ENCODE peak calls at places on chromosomes 16 and 17, in four cellular contexts. L, D, C and O are unnamed samples.

GRCh38 chr17:80731255-80731840 is 186.7 kb downstream of the RPTOR start:
- DNase-seq in D (no peak), L (no peak), C (no peak), O (no peak)

GRCh38 chr17:33171931-33172330 is 121.2 kb downstream of the ASIC2 start:
- DNase-seq in L (no peak), D (no peak), C (no peak), O (no peak)

GRCh38 chr17:80916246-80916645 is 75.4 kb upstream of the CHMP6 start:
- DNase-seq in D (no peak), C (no peak), L (no peak), O (no peak)

GRCh38 chr16:50765246-50765645 is 23.4 kb downstream of the CYLD start:
- DNase-seq in D (no peak), L (no peak), C (no peak), O (no peak)

GRCh38 chr16:17801024-17801423 is 330.3 kb upstream of the XYLT1 start:
- DNase-seq in D (no peak), C (no peak), L (no peak), O (no peak)

GRCh38 chr17:9331512-9332163 is 244.0 kb downstream of the STX8 start:
- DNase-seq in D (no peak), L (no peak), C (no peak), O (no peak)

GRCh38 chr16:709651-710499 is 4.3 kb upstream of the FBXL16 start:
- DNase-seq in C (no peak), L (no peak), D (no peak), O (no peak)

GRCh38 chr16:30609002-30609927 is 924 bp downstream of the ZNF689 start:
- DNase-seq in C (no peak), D (no peak), L (peak; percentile 78), O (no peak)

GRCh38 chr16:4624015-4624826 is at the start of gene MGRN1:
- DNase-seq in D (peak; percentile 94), L (peak; percentile 95), C (peak; percentile 80), O (no peak)

GRCh38 chr17:28173801-28174200 is 131.3 kb downstream of the NLK start:
- DNase-seq in D (no peak), C (no peak), L (no peak), O (no peak)

GRCh38 chr17:50920891-50921595 is 54.9 kb upstream of the TOB1 start:
- DNase-seq in D (peak; percentile 74), C (no peak), L (peak; percentile 77), O (no peak)

GRCh38 chr17:66508896-66509843 is 206.8 kb downstream of the PRKCA start:
- DNase-seq in C (no peak), L (peak; percentile 80), D (peak; percentile 71), O (no peak)

GRCh38 chr17:2935622-2936021 is 127.8 kb downstream of the OR1D5 start:
- DNase-seq in L (no peak), D (no peak), C (no peak), O (no peak)

GRCh38 chr17:3033741-3034577 is 29.4 kb downstream of the OR1D5 start:
- DNase-seq in D (peak; percentile 34), L (no peak), C (no peak), O (no peak)

GRCh38 chr17:80414508-80414802 is 512 bp upstream of the ENDOV start:
- DNase-seq in L (no peak), C (no peak), D (peak; percentile 65), O (no peak)

GRCh38 chr17:49723423-49723822 is 15.7 kb upstream of the SLC35B1 start:
- DNase-seq in D (no peak), C (no peak), L (no peak), O (no peak)

GRCh38 chr16:54355251-54355650 is 68.7 kb upstream of the IRX3 start:
- DNase-seq in D (no peak), L (no peak), C (no peak), O (no peak)

GRCh38 chr17:28554565-28554964 is 2.1 kb upstream of the UNC119 start:
- DNase-seq in C (no peak), L (peak; percentile 35), D (no peak), O (no peak)

GRCh38 chr16:15444264-15444663 is 9.9 kb downstream of the BMERB1 start:
- DNase-seq in C (no peak), L (no peak), D (no peak), O (no peak)

GRCh38 chr17:12519956-12520594 is 145.6 kb upstream of the MYOCD start:
- DNase-seq in C (no peak), L (no peak), D (no peak), O (no peak)

GRCh38 chr16:473046-474043 is 47.9 kb downstream of the RAB11FIP3 start:
- DNase-seq in D (no peak), L (no peak), C (no peak), O (no peak)

GRCh38 chr16:31128711-31129567 is 6.6 kb downstream of the PRSS8 start:
- DNase-seq in D (peak; percentile 82), C (no peak), L (peak; percentile 81), O (no peak)

GRCh38 chr17:49872776-49873377 is 25.0 kb upstream of the TAC4 start:
- DNase-seq in L (no peak), D (no peak), C (no peak), O (no peak)

GRCh38 chr16:67245674-67246080 is 1.6 kb downstream of the FHOD1 start:
- DNase-seq in D (no peak), L (no peak), C (no peak), O (no peak)
- H3K4me1 ChIP-seq in D (peaks cover 72% of the 10 kb centered on the region), L (peaks cover 65% of the 10 kb centered on the region), C (peaks cover 56% of the 10 kb centered on the region), O (peaks cover 59% of the 10 kb centered on the region)

GRCh38 chr17:68513932-68514331 is 1.7 kb downstream of the PRKAR1A start:
- DNase-seq in D (no peak), C (no peak), L (no peak), O (no peak)

GRCh38 chr17:68511254-68511670 is 968 bp upstream of the PRKAR1A start:
- DNase-seq in L (no peak), C (no peak), D (no peak), O (no peak)

GRCh38 chr17:68511671-68512246 is 471 bp upstream of the PRKAR1A start:
- DNase-seq in L (peak; percentile 88), C (no peak), D (peak; percentile 75), O (no peak)

GRCh38 chr17:68512967-68513474 is 791 bp downstream of the PRKAR1A start:
- DNase-seq in D (no peak), C (no peak), L (no peak), O (no peak)

GRCh38 chr17:68512247-68512966 is at the start of gene PRKAR1A:
- DNase-seq in L (peak; percentile 98), D (peak; percentile 98), C (peak; percentile 68), O (no peak)
- TF ChIP-seq CTCF in L (no peak), D (no peak), C (peak; percentile 13), O (no peak)

GRCh38 chr17:81934098-81934757 is 2.9 kb downstream of the PYCR1 start:
- DNase-seq in C (no peak), L (no peak), D (no peak), O (no peak)
- H3K4me1 ChIP-seq in C (peaks cover 15% of the 10 kb centered on the region), L (peaks cover 13% of the 10 kb centered on the region), D (peaks cover 21% of the 10 kb centered on the region), O (peaks cover 28% of the 10 kb centered on the region)

GRCh38 chr17:32006957-32007462 is at the start of gene LRRC37B:
- DNase-seq in C (peak; percentile 51), D (peak; percentile 94), L (peak; percentile 92), O (no peak)

GRCh38 chr17:32009262-32009542 is 2.0 kb downstream of the LRRC37B start:
- DNase-seq in D (no peak), L (no peak), C (no peak), O (no peak)

GRCh38 chr17:32010114-32010513 is 2.9 kb downstream of the LRRC37B start:
- DNase-seq in D (no peak), C (no peak), L (no peak), O (no peak)

GRCh38 chr17:32007463-32008298 is 498 bp downstream of the LRRC37B start:
- DNase-seq in L (peak; percentile 58), C (no peak), D (no peak), O (no peak)
- TF ChIP-seq CTCF in L (no peak), C (no peak), D (no peak), O (no peak)

DNA sequence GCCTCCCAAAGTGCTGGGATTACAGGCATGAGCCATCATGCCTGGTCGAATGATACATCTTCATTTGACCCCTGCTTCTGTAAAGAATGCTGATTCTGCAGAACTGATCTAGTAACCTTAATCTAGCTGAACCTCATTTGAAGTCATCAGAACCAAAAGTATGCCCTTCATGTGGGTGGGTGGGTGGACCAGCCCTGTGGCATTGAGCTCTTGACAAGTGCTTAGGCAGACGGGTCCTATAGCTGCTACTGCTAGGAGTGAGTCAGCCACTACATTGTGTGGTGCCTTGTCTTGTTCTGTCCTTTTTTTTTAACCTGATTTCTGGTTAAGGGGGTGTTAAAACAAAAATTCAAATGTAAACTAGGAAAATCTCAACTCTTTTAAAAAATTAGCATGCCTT is 29.6 kb downstream of the SF3B3 start:
- DNase-seq in L (no peak), C (no peak), D (no peak), O (no peak)
- H3K4me1 ChIP-seq in L (no peaks in the 10 kb centered on the region), C (no peaks in the 10 kb centered on the region), D (no peaks in the 10 kb centered on the region), O (peaks cover 21% of the 10 kb centered on the region)